ENCODE peak calls at places on chromosomes 16 and 17, in nine cellular contexts. O is thoracic aorta, A is uterus, H is Peyer's patch, K is ovary, E is A549, W is suprapubic skin, I is NB4, B is esophagus squamous epithelium. X is an unnamed sample.

GRCh38 chr17:14926526-14927122 is 338.5 kb downstream of the PMP22 start:
- DNase-seq in O (no peak), A (peak), H (peak), K (peak), E (peak), W (no peak), I (peak), B (no peak), X (peak)

GRCh38 chr17:77425791-77426641 is 285.2 kb downstream of the SEC14L1 start:
- DNase-seq in O (no peak), A (peak), H (peak), K (peak), E (peak), W (peak), I (peak), B (no peak), X (no peak)

GRCh38 chr16:76226481-76226880 is 50.7 kb upstream of the CNTNAP4 start:
- DNase-seq in O (no peak), A (no peak), H (no peak), K (no peak), E (no peak), W (no peak), I (no peak), B (no peak), X (no peak)

GRCh38 chr16:10765772-10766171 is 22.1 kb downstream of the NUBP1 start:
- DNase-seq in O (no peak), A (no peak), H (no peak), K (no peak), E (no peak), W (no peak), I (no peak), B (no peak), X (peak)

GRCh38 chr16:56994311-56994710 is 5.0 kb downstream of the NLRC5 start:
- DNase-seq in O (no peak), A (peak), H (peak), K (no peak), E (no peak), W (peak), I (no peak), B (no peak), X (no peak)

GRCh38 chr16:80174416-80174815 is 366.4 kb upstream of the DYNLRB2 start:
- DNase-seq in O (no peak), A (no peak), H (no peak), K (no peak), E (no peak), W (no peak), I (no peak), B (no peak), X (no peak)

GRCh38 chr16:78072275-78072674 is 27.2 kb upstream of the WWOX start:
- DNase-seq in O (no peak), A (no peak), H (no peak), K (no peak), E (no peak), W (no peak), I (no peak), B (no peak), X (no peak)

GRCh38 chr17:8006836-8007680 is 4.6 kb downstream of the GUCY2D start:
- DNase-seq in O (no peak), A (no peak), H (no peak), K (no peak), E (no peak), W (peak), I (no peak), B (no peak), X (no peak)

GRCh38 chr16:75273054-75273925 is 21.9 kb upstream of the BCAR1 start:
- DNase-seq in O (no peak), A (no peak), H (no peak), K (no peak), E (no peak), W (no peak), I (no peak), B (no peak), X (no peak)

GRCh38 chr17:78383725-78384471 is 5.4 kb downstream of the PGS1 start:
- DNase-seq in O (peak), A (peak), H (peak), K (no peak), E (no peak), W (peak), I (peak), B (peak), X (peak)

GRCh38 chr17:68394608-68395331 is 62.5 kb downstream of the WIPI1 start:
- DNase-seq in O (no peak), A (no peak), H (no peak), K (no peak), E (no peak), W (no peak), I (no peak), B (no peak), X (no peak)

GRCh38 chr17:9202572-9202971 is 181.3 kb downstream of the NTN1 start:
- DNase-seq in O (no peak), A (no peak), H (no peak), K (no peak), E (no peak), W (no peak), I (no peak), B (no peak), X (no peak)

GRCh38 chr17:16820161-16820877 is 130.3 kb downstream of the CCDC144A start:
- DNase-seq in O (no peak), A (no peak), H (no peak), K (no peak), E (no peak), W (no peak), I (no peak), B (no peak), X (no peak)

GRCh38 chr17:68195667-68196393 is 52.0 kb upstream of the AMZ2 start:
- DNase-seq in O (no peak), A (no peak), H (peak), K (peak), E (no peak), W (peak), I (no peak), B (no peak), X (no peak)

GRCh38 chr17:49880291-49881053 is 32.6 kb upstream of the TAC4 start:
- DNase-seq in O (no peak), A (peak), H (peak), K (peak), E (peak), W (peak), I (peak), B (no peak), X (peak)

GRCh38 chr17:19387921-19388521 is 1.0 kb upstream of the MFAP4 start:
- DNase-seq in O (no peak), A (no peak), H (peak), K (no peak), E (no peak), W (peak), I (no peak), B (no peak), X (no peak)

GRCh38 chr17:82835122-82835521 is 4.7 kb downstream of the ZNF750 start:
- DNase-seq in O (no peak), A (no peak), H (no peak), K (no peak), E (no peak), W (no peak), I (peak), B (no peak), X (no peak)

GRCh38 chr17:75367312-75367711 is 38.2 kb downstream of the GRB2 start:
- DNase-seq in O (no peak), A (no peak), H (no peak), K (no peak), E (peak), W (no peak), I (peak), B (no peak), X (no peak)

GRCh38 chr17:80421381-80422090 is 6.6 kb downstream of the ENDOV start:
- DNase-seq in O (no peak), A (no peak), H (no peak), K (peak), E (no peak), W (no peak), I (no peak), B (no peak), X (no peak)

GRCh38 chr17:69141802-69142472 is at the start of gene ABCA6:
- DNase-seq in O (no peak), A (no peak), H (no peak), K (no peak), E (no peak), W (no peak), I (no peak), B (no peak), X (no peak)

GRCh38 chr16:11233727-11234376 is 22.2 kb downstream of the SOCS1 start:
- DNase-seq in O (no peak), A (no peak), H (peak), K (no peak), E (no peak), W (no peak), I (peak), B (no peak), X (no peak)

GRCh38 chr17:73363788-73364522 is 52.2 kb upstream of the CDC42EP4 start:
- DNase-seq in O (no peak), A (no peak), H (no peak), K (no peak), E (no peak), W (no peak), I (no peak), B (no peak), X (no peak)

GRCh38 chr17:39769974-39770587 is 32.3 kb downstream of the GRB7 start:
- DNase-seq in O (no peak), A (no peak), H (no peak), K (no peak), E (no peak), W (no peak), I (no peak), B (no peak), X (peak)

GRCh38 chr16:9463461-9463860 is 372.0 kb downstream of the HAPSTR1 start:
- DNase-seq in O (no peak), A (no peak), H (no peak), K (no peak), E (no peak), W (no peak), I (no peak), B (no peak), X (no peak)

GRCh38 chr17:42484304-42484703 is 25.6 kb downstream of the ATP6V0A1 start:
- DNase-seq in O (no peak), A (no peak), H (peak), K (no peak), E (no peak), W (no peak), I (no peak), B (no peak), X (peak)

GRCh38 chr17:74840989-74841666 is 18.6 kb downstream of the GRIN2C start:
- DNase-seq in O (no peak), A (peak), H (peak), K (peak), E (no peak), W (no peak), I (peak), B (no peak), X (no peak)

GRCh38 chr16:1192384-1193073 is 32.5 kb downstream of the TPSG1 start:
- DNase-seq in O (no peak), A (no peak), H (no peak), K (no peak), E (no peak), W (no peak), I (no peak), B (no peak), X (no peak)

GRCh38 chr17:71975331-71975801 is 145.5 kb upstream of the SOX9 start:
- DNase-seq in O (peak), A (peak), H (peak), K (peak), E (no peak), W (peak), I (no peak), B (no peak), X (no peak)

GRCh38 chr17:1331708-1332107 is 52.2 kb downstream of the TRARG1 start:
- DNase-seq in O (no peak), A (no peak), H (no peak), K (no peak), E (no peak), W (peak), I (no peak), B (no peak), X (peak)

GRCh38 chr17:76681222-76682137 is 29.3 kb downstream of the MXRA7 start:
- DNase-seq in O (no peak), A (peak), H (peak), K (peak), E (peak), W (peak), I (peak), B (no peak), X (peak)

GRCh38 chr17:79042421-79043190 is 18.6 kb downstream of the C1QTNF1 start:
- DNase-seq in O (no peak), A (peak), H (peak), K (peak), E (peak), W (no peak), I (peak), B (no peak), X (peak)

GRCh38 chr16:3919413-3919812 is 38.9 kb upstream of the CREBBP start:
- DNase-seq in O (no peak), A (no peak), H (no peak), K (no peak), E (no peak), W (no peak), I (no peak), B (no peak), X (no peak)

DNA sequence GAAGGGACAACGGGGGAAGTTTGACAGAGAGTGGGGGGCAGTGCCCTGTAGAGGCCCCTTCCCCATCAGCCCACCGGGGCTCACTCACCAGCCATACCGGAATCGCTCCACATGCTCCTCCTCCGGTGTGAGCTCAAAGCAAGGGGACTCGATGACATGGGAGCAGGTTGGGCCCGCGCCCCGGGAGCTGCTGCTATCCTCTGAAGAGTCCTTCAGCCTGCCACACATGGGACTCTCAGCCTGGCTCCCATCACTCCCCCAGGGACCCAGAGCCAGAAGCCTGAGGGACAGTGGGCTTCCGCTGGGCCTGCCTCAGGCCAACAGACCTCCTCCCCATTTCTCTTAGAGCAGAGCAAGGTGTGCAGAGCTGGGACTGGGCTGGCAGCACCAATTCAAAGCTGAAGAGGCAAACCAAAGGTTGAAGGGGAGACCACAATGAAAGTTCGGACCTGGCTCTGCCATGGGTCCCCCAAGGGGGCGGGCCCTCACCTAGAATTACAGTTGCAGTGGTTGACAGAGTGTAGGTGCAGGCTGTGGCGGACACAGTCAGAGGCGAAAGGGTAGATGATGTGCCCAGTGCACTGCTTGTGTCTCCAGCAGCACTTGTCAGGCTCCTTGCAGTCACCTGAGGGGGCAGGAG is 7.3 kb downstream of the PROCA1 start:
- DNase-seq in O (no peak), A (no peak), H (no peak), K (no peak), E (no peak), W (no peak), I (no peak), B (no peak), X (no peak)
- TF ChIP-seq CTCF in O (no peak), A (no peak), H (no peak), K (no peak), E (no peak), W (no peak), I (no peak), B (no peak), X (no peak)

DNA sequence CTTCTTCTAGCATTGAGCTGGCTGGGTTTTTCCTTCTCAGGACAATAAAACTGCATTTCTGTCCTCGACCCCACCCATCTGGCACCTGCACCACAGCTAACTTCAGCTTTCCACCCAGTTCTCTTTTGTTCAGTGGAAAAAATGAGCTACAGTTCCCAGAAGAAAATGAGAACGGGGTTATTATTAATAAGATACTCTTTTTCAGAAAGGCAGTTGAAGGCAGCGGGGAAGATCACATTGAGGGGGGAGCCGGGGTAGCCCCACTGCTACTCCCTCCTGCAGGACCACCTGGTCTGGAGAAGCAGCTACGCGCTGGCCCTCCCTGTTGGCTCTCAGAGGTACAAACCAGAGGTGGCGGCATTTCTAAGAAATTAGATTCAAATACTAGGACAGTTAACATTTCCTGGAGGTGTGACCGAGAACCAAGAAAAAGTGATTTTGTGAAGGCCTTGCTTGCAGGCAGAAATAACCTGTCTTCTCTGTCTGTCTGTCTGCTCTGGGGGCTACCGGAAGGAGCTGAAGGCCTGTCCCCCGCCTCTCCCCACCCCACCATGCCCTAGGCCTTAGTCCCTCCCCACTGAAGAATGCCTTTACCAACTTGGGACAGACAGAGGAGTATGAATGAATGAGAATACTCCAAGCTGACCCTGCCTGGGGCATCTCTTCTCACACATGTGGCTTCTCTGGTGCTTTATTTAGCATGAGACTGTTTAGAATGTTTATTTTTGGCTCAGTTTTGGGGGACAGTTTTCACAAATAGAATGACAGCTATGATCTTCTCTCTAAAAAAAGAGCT is 123.8 kb downstream of the XYLT1 start:
- DNase-seq in O (no peak), A (no peak), H (peak), K (no peak), E (no peak), W (no peak), I (no peak), B (no peak), X (peak)
- H3K4me3 ChIP-seq in O (no peak), A (no peak), H (no peak), K (no peak), E (no peak), W (no peak), I (no peak), B (no peak), X (no peak)

DNA sequence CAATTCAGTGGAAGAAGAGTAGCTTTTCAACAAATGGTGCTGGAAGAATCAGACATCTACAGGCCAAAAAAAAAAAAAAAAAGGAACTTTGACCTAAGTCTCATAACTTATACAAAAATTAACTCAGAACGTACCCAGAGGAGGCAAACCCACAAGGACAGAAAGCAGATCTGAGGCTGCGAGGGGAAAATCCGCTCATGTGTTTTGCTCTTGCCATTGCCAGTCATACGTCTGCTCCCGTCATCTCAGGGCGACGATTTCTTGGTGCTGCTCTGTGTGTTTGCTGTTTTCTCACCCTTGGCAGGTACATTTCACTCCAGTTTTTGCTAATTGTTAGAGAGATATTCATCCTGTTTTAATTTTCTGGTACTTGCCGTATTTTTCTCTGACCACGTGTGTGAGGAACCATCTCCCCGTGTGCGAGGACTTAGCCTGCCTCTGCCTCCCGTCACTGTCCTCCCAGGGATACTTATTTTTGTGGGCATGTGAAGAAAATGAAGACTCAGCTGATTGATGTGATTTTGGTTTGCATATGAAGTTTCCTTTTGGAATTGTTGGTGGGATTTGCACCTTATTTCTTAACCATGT is 33.4 kb upstream of the ACSF3 start:
- DNase-seq in O (no peak), A (no peak), H (peak), K (no peak), E (no peak), W (no peak), I (no peak), B (no peak), X (peak)
- TF ChIP-seq CTCF in O (no peak), A (no peak), H (no peak), K (no peak), E (no peak), W (no peak), I (no peak), B (no peak), X (no peak)

GRCh38 chr16:2194852-2195315 is 1.5 kb downstream of the CASKIN1 start:
- DNase-seq in O (no peak), A (no peak), H (peak), K (no peak), E (peak), W (no peak), I (peak), B (no peak), X (peak)
- H3K4me3 ChIP-seq in O (no peak), A (no peak), H (no peak), K (no peak), E (no peak), W (no peak), I (no peak), B (no peak), X (no peak)

GRCh38 chr16:84746875-84747274 is 47.1 kb downstream of the USP10 start:
- DNase-seq in O (no peak), A (no peak), H (no peak), K (no peak), E (no peak), W (no peak), I (peak), B (no peak), X (peak)
- TF ChIP-seq CTCF in O (peak), A (no peak), H (peak), K (no peak), E (peak), W (no peak), I (peak), B (peak), X (no peak)

GRCh38 chr17:41178341-41178740 is 320 bp upstream of the KRTAP4-2 start:
- DNase-seq in O (no peak), A (no peak), H (no peak), K (no peak), E (no peak), W (no peak), I (no peak), B (no peak), X (no peak)

GRCh38 chr17:41171881-41172280 is 3.9 kb upstream of the KRTAP4-3 start:
- DNase-seq in O (no peak), A (no peak), H (no peak), K (no peak), E (no peak), W (no peak), I (no peak), B (no peak), X (no peak)

GRCh38 chr17:41178843-41179616 is 1.0 kb upstream of the KRTAP4-2 start:
- DNase-seq in O (no peak), A (no peak), H (no peak), K (no peak), E (no peak), W (no peak), I (no peak), B (no peak), X (no peak)

GRCh38 chr17:41177727-41178271 is at the start of gene KRTAP4-2:
- DNase-seq in O (no peak), A (no peak), H (no peak), K (no peak), E (no peak), W (no peak), I (no peak), B (no peak), X (no peak)

GRCh38 chr17:41176744-41177387 is 1.2 kb downstream of the KRTAP4-2 start:
- DNase-seq in O (no peak), A (no peak), H (no peak), K (no peak), E (no peak), W (no peak), I (no peak), B (no peak), X (peak)
- H3K4me3 ChIP-seq in O (no peak), A (no peak), H (no peak), K (no peak), E (no peak), W (no peak), I (no peak), B (no peak), X (no peak)